ENCODE peak calls at places on chromosomes 4 and X, in eight cellular contexts. One of them, this sample, is unnamed.

GRCh38 chr4:66911898-66912297 is 633.4 kb downstream of the CENPC start:
- DNase-seq in effector memory CD8-positive, alpha-beta T cell: no peak
- DNase-seq in EL: peak; percentile 54
- DNase-seq in pulmonary artery endothelial cell: no peak
- DNase-seq in activated CD8-positive, alpha-beta memory T cell treated with anti-CD3 and anti-CD28 coated beads for 48 hours: no peak
- DNase-seq in AG20443: no peak
- DNase-seq in C1 segment of cervical spinal cord: no peak
- DNase-seq in astrocyte: peak; percentile 96
- DNase-seq in this sample: no peak

GRCh38 chrX:153525451-153525850 is 8.0 kb downstream of the ATP2B3 start:
- DNase-seq in effector memory CD8-positive, alpha-beta T cell: no peak
- DNase-seq in EL: no peak
- DNase-seq in pulmonary artery endothelial cell: no peak
- DNase-seq in activated CD8-positive, alpha-beta memory T cell treated with anti-CD3 and anti-CD28 coated beads for 48 hours: no peak
- DNase-seq in AG20443: no peak
- DNase-seq in C1 segment of cervical spinal cord: no peak
- DNase-seq in astrocyte: no peak
- DNase-seq in this sample: no peak

GRCh38 chr4:119040261-119040660 is 95.4 kb upstream of the MYOZ2 start:
- DNase-seq in effector memory CD8-positive, alpha-beta T cell: no peak
- DNase-seq in EL: peak; percentile 21
- DNase-seq in pulmonary artery endothelial cell: no peak
- DNase-seq in activated CD8-positive, alpha-beta memory T cell treated with anti-CD3 and anti-CD28 coated beads for 48 hours: no peak
- DNase-seq in AG20443: no peak
- DNase-seq in C1 segment of cervical spinal cord: no peak
- DNase-seq in astrocyte: peak; percentile 18
- DNase-seq in this sample: no peak

GRCh38 chr4:184453402-184454160 is 20.8 kb downstream of the IRF2 start:
- DNase-seq in effector memory CD8-positive, alpha-beta T cell: peak; percentile 38
- DNase-seq in EL: peak; percentile 84
- DNase-seq in pulmonary artery endothelial cell: peak; percentile 60
- DNase-seq in activated CD8-positive, alpha-beta memory T cell treated with anti-CD3 and anti-CD28 coated beads for 48 hours: no peak
- DNase-seq in AG20443: peak; percentile 78
- DNase-seq in C1 segment of cervical spinal cord: no peak
- DNase-seq in astrocyte: peak; percentile 85
- DNase-seq in this sample: no peak

GRCh38 chr4:108029321-108029720 is 39.6 kb downstream of the HADH start:
- DNase-seq in effector memory CD8-positive, alpha-beta T cell: no peak
- DNase-seq in EL: no peak
- DNase-seq in pulmonary artery endothelial cell: no peak
- DNase-seq in activated CD8-positive, alpha-beta memory T cell treated with anti-CD3 and anti-CD28 coated beads for 48 hours: no peak
- DNase-seq in AG20443: no peak
- DNase-seq in C1 segment of cervical spinal cord: no peak
- DNase-seq in astrocyte: no peak
- DNase-seq in this sample: no peak

GRCh38 chr4:151198748-151199147 is 78.2 kb upstream of the PRSS48 start:
- DNase-seq in effector memory CD8-positive, alpha-beta T cell: no peak
- DNase-seq in EL: no peak
- DNase-seq in pulmonary artery endothelial cell: no peak
- DNase-seq in activated CD8-positive, alpha-beta memory T cell treated with anti-CD3 and anti-CD28 coated beads for 48 hours: no peak
- DNase-seq in AG20443: peak; percentile 30
- DNase-seq in C1 segment of cervical spinal cord: no peak
- DNase-seq in astrocyte: no peak
- DNase-seq in this sample: no peak

GRCh38 chr4:150244600-150244999 is 166.4 kb downstream of the DCLK2 start:
- DNase-seq in effector memory CD8-positive, alpha-beta T cell: no peak
- DNase-seq in EL: peak; percentile 68
- DNase-seq in pulmonary artery endothelial cell: no peak
- DNase-seq in activated CD8-positive, alpha-beta memory T cell treated with anti-CD3 and anti-CD28 coated beads for 48 hours: no peak
- DNase-seq in AG20443: peak; percentile 39
- DNase-seq in C1 segment of cervical spinal cord: no peak
- DNase-seq in astrocyte: peak; percentile 86
- DNase-seq in this sample: no peak

GRCh38 chr4:180937083-180937482 is 1306.1 kb upstream of the TENM3 start:
- DNase-seq in effector memory CD8-positive, alpha-beta T cell: no peak
- DNase-seq in EL: no peak
- DNase-seq in pulmonary artery endothelial cell: no peak
- DNase-seq in activated CD8-positive, alpha-beta memory T cell treated with anti-CD3 and anti-CD28 coated beads for 48 hours: no peak
- DNase-seq in AG20443: no peak
- DNase-seq in C1 segment of cervical spinal cord: no peak
- DNase-seq in astrocyte: no peak
- DNase-seq in this sample: no peak

GRCh38 chr4:89298788-89299152 is 8.8 kb downstream of the GPRIN3 start:
- DNase-seq in effector memory CD8-positive, alpha-beta T cell: peak; percentile 36
- DNase-seq in EL: no peak
- DNase-seq in pulmonary artery endothelial cell: no peak
- DNase-seq in activated CD8-positive, alpha-beta memory T cell treated with anti-CD3 and anti-CD28 coated beads for 48 hours: no peak
- DNase-seq in AG20443: no peak
- DNase-seq in C1 segment of cervical spinal cord: no peak
- DNase-seq in astrocyte: peak; percentile 31
- DNase-seq in this sample: no peak

GRCh38 chrX:63812826-63813225 is 27.8 kb upstream of the ARHGEF9 start:
- DNase-seq in effector memory CD8-positive, alpha-beta T cell: no peak
- DNase-seq in EL: no peak
- DNase-seq in pulmonary artery endothelial cell: no peak
- DNase-seq in activated CD8-positive, alpha-beta memory T cell treated with anti-CD3 and anti-CD28 coated beads for 48 hours: no peak
- DNase-seq in AG20443: no peak
- DNase-seq in C1 segment of cervical spinal cord: no peak
- DNase-seq in astrocyte: no peak
- DNase-seq in this sample: no peak

GRCh38 chr4:10008208-10009005 is 12.9 kb downstream of the SLC2A9 start:
- DNase-seq in effector memory CD8-positive, alpha-beta T cell: no peak
- DNase-seq in EL: no peak
- DNase-seq in pulmonary artery endothelial cell: no peak
- DNase-seq in activated CD8-positive, alpha-beta memory T cell treated with anti-CD3 and anti-CD28 coated beads for 48 hours: no peak
- DNase-seq in AG20443: no peak
- DNase-seq in C1 segment of cervical spinal cord: no peak
- DNase-seq in astrocyte: peak; percentile 41
- DNase-seq in this sample: no peak

GRCh38 chr4:123430031-123430430 is 33.4 kb downstream of the SPRY1 start:
- DNase-seq in effector memory CD8-positive, alpha-beta T cell: no peak
- DNase-seq in EL: no peak
- DNase-seq in pulmonary artery endothelial cell: no peak
- DNase-seq in activated CD8-positive, alpha-beta memory T cell treated with anti-CD3 and anti-CD28 coated beads for 48 hours: no peak
- DNase-seq in AG20443: no peak
- DNase-seq in C1 segment of cervical spinal cord: no peak
- DNase-seq in astrocyte: no peak
- DNase-seq in this sample: no peak

GRCh38 chr4:168082379-168082778 is 10.0 kb upstream of the ANXA10 start:
- DNase-seq in effector memory CD8-positive, alpha-beta T cell: no peak
- DNase-seq in EL: no peak
- DNase-seq in pulmonary artery endothelial cell: no peak
- DNase-seq in activated CD8-positive, alpha-beta memory T cell treated with anti-CD3 and anti-CD28 coated beads for 48 hours: no peak
- DNase-seq in AG20443: no peak
- DNase-seq in C1 segment of cervical spinal cord: no peak
- DNase-seq in astrocyte: no peak
- DNase-seq in this sample: no peak

GRCh38 chrX:155694649-155695048 is 81.9 kb upstream of the TMLHE start:
- DNase-seq in effector memory CD8-positive, alpha-beta T cell: no peak
- DNase-seq in EL: no peak
- DNase-seq in pulmonary artery endothelial cell: no peak
- DNase-seq in activated CD8-positive, alpha-beta memory T cell treated with anti-CD3 and anti-CD28 coated beads for 48 hours: no peak
- DNase-seq in AG20443: no peak
- DNase-seq in C1 segment of cervical spinal cord: no peak
- DNase-seq in astrocyte: no peak
- DNase-seq in this sample: no peak

GRCh38 chr4:119237201-119237600 is 24.7 kb downstream of the USP53 start:
- DNase-seq in effector memory CD8-positive, alpha-beta T cell: no peak
- DNase-seq in EL: no peak
- DNase-seq in pulmonary artery endothelial cell: no peak
- DNase-seq in activated CD8-positive, alpha-beta memory T cell treated with anti-CD3 and anti-CD28 coated beads for 48 hours: no peak
- DNase-seq in AG20443: no peak
- DNase-seq in C1 segment of cervical spinal cord: no peak
- DNase-seq in astrocyte: no peak
- DNase-seq in this sample: no peak

GRCh38 chr4:40305329-40306193 is 29.6 kb upstream of the CHRNA9 start:
- DNase-seq in effector memory CD8-positive, alpha-beta T cell: peak; percentile 53
- DNase-seq in EL: no peak
- DNase-seq in pulmonary artery endothelial cell: no peak
- DNase-seq in activated CD8-positive, alpha-beta memory T cell treated with anti-CD3 and anti-CD28 coated beads for 48 hours: no peak
- DNase-seq in AG20443: no peak
- DNase-seq in C1 segment of cervical spinal cord: no peak
- DNase-seq in astrocyte: no peak
- DNase-seq in this sample: no peak

GRCh38 chr4:147370881-147371280 is 110.0 kb upstream of the EDNRA start:
- DNase-seq in effector memory CD8-positive, alpha-beta T cell: no peak
- DNase-seq in EL: no peak
- DNase-seq in pulmonary artery endothelial cell: no peak
- DNase-seq in activated CD8-positive, alpha-beta memory T cell treated with anti-CD3 and anti-CD28 coated beads for 48 hours: no peak
- DNase-seq in AG20443: no peak
- DNase-seq in C1 segment of cervical spinal cord: no peak
- DNase-seq in astrocyte: no peak
- DNase-seq in this sample: no peak

GRCh38 chrX:10754445-10754844 is 134.1 kb upstream of the MID1 start:
- DNase-seq in effector memory CD8-positive, alpha-beta T cell: no peak
- DNase-seq in EL: no peak
- DNase-seq in pulmonary artery endothelial cell: no peak
- DNase-seq in activated CD8-positive, alpha-beta memory T cell treated with anti-CD3 and anti-CD28 coated beads for 48 hours: no peak
- DNase-seq in AG20443: no peak
- DNase-seq in C1 segment of cervical spinal cord: no peak
- DNase-seq in astrocyte: no peak
- DNase-seq in this sample: no peak

GRCh38 chr4:158710814-158711213 is 12.4 kb downstream of the PPID start:
- DNase-seq in effector memory CD8-positive, alpha-beta T cell: no peak
- DNase-seq in EL: peak; percentile 25
- DNase-seq in pulmonary artery endothelial cell: no peak
- DNase-seq in activated CD8-positive, alpha-beta memory T cell treated with anti-CD3 and anti-CD28 coated beads for 48 hours: no peak
- DNase-seq in AG20443: peak; percentile 20
- DNase-seq in C1 segment of cervical spinal cord: no peak
- DNase-seq in astrocyte: peak; percentile 4
- DNase-seq in this sample: no peak